ENCODE peak calls at places on chromosomes 11 and 22, in eight cellular contexts. G is A673; A is thoracic aorta; W is CD8-positive, alpha-beta memory T cell; P is ACHN; C is upper lobe of right lung; B is HFFc6; F is bronchial epithelial cell. T is an unnamed sample.

GRCh38 chr11:30346068-30346688 is 23.3 kb downstream of the ARL14EP start:
- DNase-seq in G (peak; percentile 93), A (no peak), W (peak; percentile 49), P (peak; percentile 56), C (no peak), B (peak; percentile 43), F (peak; percentile 56), T (peak; percentile 33)

GRCh38 chr11:66172146-66172545 is 96.3 kb upstream of the RAB1B start:
- DNase-seq in G (no peak), A (no peak), W (no peak), P (peak; percentile 86), C (no peak), B (peak; percentile 27), F (peak; percentile 59), T (peak; percentile 85)

GRCh38 chr11:57230797-57231538 is 6.1 kb downstream of the APLNR start:
- DNase-seq in G (no peak), A (no peak), W (no peak), P (no peak), C (no peak), B (no peak), F (no peak), T (no peak)

GRCh38 chr22:44102121-44102520 is 78.0 kb downstream of the PARVB start:
- DNase-seq in G (no peak), A (no peak), W (no peak), P (no peak), C (no peak), B (no peak), F (no peak), T (no peak)

GRCh38 chr11:78672850-78673641 is 98.4 kb upstream of the NARS2 start:
- DNase-seq in G (no peak), A (no peak), W (no peak), P (no peak), C (no peak), B (no peak), F (no peak), T (no peak)

GRCh38 chr11:101880208-101880607 is 34.6 kb upstream of the CEP126 start:
- DNase-seq in G (peak; percentile 72), A (no peak), W (no peak), P (peak; percentile 68), C (no peak), B (peak; percentile 34), F (peak; percentile 74), T (peak; percentile 22)

GRCh38 chr11:7606496-7606895 is 66.8 kb downstream of the CYB5R2 start:
- DNase-seq in G (no peak), A (no peak), W (no peak), P (no peak), C (no peak), B (no peak), F (no peak), T (no peak)

GRCh38 chr11:120547301-120547700 is 35.8 kb downstream of the GRIK4 start:
- DNase-seq in G (no peak), A (no peak), W (no peak), P (no peak), C (no peak), B (no peak), F (peak; percentile 2), T (peak; percentile 68)

GRCh38 chr11:84780689-84781293 is 846.4 kb downstream of the DLG2 start:
- DNase-seq in G (peak; percentile 34), A (no peak), W (no peak), P (peak; percentile 28), C (no peak), B (peak; percentile 12), F (peak; percentile 47), T (peak; percentile 20)

GRCh38 chr11:94149435-94149834 is 20.8 kb downstream of the PANX1 start:
- DNase-seq in G (no peak), A (no peak), W (no peak), P (no peak), C (no peak), B (peak; percentile 39), F (peak; percentile 75), T (peak; percentile 12)

GRCh38 chr22:45934659-45935341 is 42.2 kb downstream of the WNT7B start:
- DNase-seq in G (peak; percentile 54), A (peak; percentile 8), W (no peak), P (peak; percentile 61), C (no peak), B (peak; percentile 96), F (peak; percentile 99), T (peak; percentile 94)

GRCh38 chr11:38416141-38416540 is 1818.1 kb upstream of the RAG2 start:
- DNase-seq in G (peak; percentile 37), A (no peak), W (no peak), P (no peak), C (no peak), B (no peak), F (no peak), T (no peak)

GRCh38 chr22:28600546-28601143 is 79.0 kb downstream of the TTC28 start:
- DNase-seq in G (peak; percentile 81), A (no peak), W (peak; percentile 56), P (peak; percentile 56), C (no peak), B (peak; percentile 68), F (peak; percentile 48), T (peak; percentile 68)

GRCh38 chr11:2269601-2270321 is 627 bp downstream of the ASCL2 start:
- DNase-seq in G (peak; percentile 58), A (no peak), W (peak; percentile 39), P (no peak), C (peak; percentile 82), B (no peak), F (peak; percentile 47), T (no peak)

GRCh38 chr11:14773755-14774154 is 118.3 kb downstream of the CYP2R1 start:
- DNase-seq in G (peak; percentile 58), A (no peak), W (no peak), P (peak; percentile 13), C (no peak), B (no peak), F (no peak), T (no peak)

GRCh38 chr22:29478326-29479276 is 1.4 kb upstream of the NEFH start:
- DNase-seq in G (peak; percentile 62), A (no peak), W (peak; percentile 20), P (peak; percentile 12), C (no peak), B (no peak), F (no peak), T (no peak)

GRCh38 chr11:119023741-119024140 is 5.2 kb downstream of the TRAPPC4 start:
- DNase-seq in G (no peak), A (no peak), W (no peak), P (no peak), C (no peak), B (no peak), F (no peak), T (no peak)

GRCh38 chr22:47835726-47836125 is 1073.3 kb downstream of the TBC1D22A start:
- DNase-seq in G (no peak), A (no peak), W (no peak), P (peak; percentile 2), C (no peak), B (peak; percentile 90), F (peak; percentile 74), T (peak; percentile 88)

GRCh38 chr11:130924750-130925149 is 8.5 kb upstream of the SNX19 start:
- DNase-seq in G (no peak), A (no peak), W (no peak), P (no peak), C (no peak), B (no peak), F (no peak), T (no peak)

GRCh38 chr11:4181780-4182721 is 87.5 kb downstream of the RRM1 start:
- DNase-seq in G (peak; percentile 25), A (no peak), W (no peak), P (peak; percentile 52), C (peak; percentile 77), B (peak; percentile 72), F (peak; percentile 52), T (no peak)

GRCh38 chr11:2076441-2076840 is 62.7 kb downstream of the IGF2 start:
- DNase-seq in G (no peak), A (no peak), W (no peak), P (no peak), C (no peak), B (no peak), F (no peak), T (no peak)

GRCh38 chr11:112610996-112611795 is 350.0 kb upstream of the NCAM1 start:
- DNase-seq in G (peak; percentile 90), A (no peak), W (no peak), P (no peak), C (no peak), B (no peak), F (peak; percentile 53), T (no peak)

GRCh38 chr11:46332568-46333128 is 14.6 kb upstream of the DGKZ start:
- DNase-seq in G (peak; percentile 68), A (no peak), W (peak; percentile 67), P (no peak), C (no peak), B (no peak), F (no peak), T (no peak)

GRCh38 chr22:24975813-24976341 is 23.4 kb downstream of the KIAA1671 start:
- DNase-seq in G (no peak), A (no peak), W (no peak), P (peak; percentile 20), C (no peak), B (no peak), F (no peak), T (no peak)

GRCh38 chr11:61756452-61757212 is 4.2 kb downstream of the MYRF start:
- DNase-seq in G (peak; percentile 79), A (no peak), W (no peak), P (peak; percentile 82), C (no peak), B (no peak), F (peak; percentile 29), T (peak; percentile 69)

GRCh38 chr22:39466228-39467006 is 9.6 kb downstream of the MGAT3 start:
- DNase-seq in G (no peak), A (no peak), W (no peak), P (no peak), C (peak; percentile 80), B (no peak), F (no peak), T (no peak)

GRCh38 chr11:94768602-94769511 is 701 bp downstream of the AMOTL1 start:
- DNase-seq in G (peak; percentile 41), A (no peak), W (no peak), P (peak; percentile 25), C (peak; percentile 83), B (no peak), F (no peak), T (no peak)

GRCh38 chr11:131888230-131888826 is 517.9 kb downstream of the NTM start:
- DNase-seq in G (peak; percentile 91), A (no peak), W (no peak), P (peak; percentile 68), C (no peak), B (peak; percentile 89), F (peak; percentile 86), T (peak; percentile 82)

GRCh38 chr11:8260202-8260996 is 3.3 kb downstream of the LMO1 start:
- DNase-seq in G (no peak), A (no peak), W (no peak), P (no peak), C (peak; percentile 20), B (no peak), F (no peak), T (no peak)

GRCh38 chr11:94771390-94771789 is 3.2 kb downstream of the AMOTL1 start:
- DNase-seq in G (no peak), A (no peak), W (no peak), P (no peak), C (no peak), B (no peak), F (no peak), T (no peak)

GRCh38 chr22:50733521-50734342 is 4.3 kb upstream of the ACR start:
- DNase-seq in G (no peak), A (no peak), W (no peak), P (no peak), C (peak; percentile 55), B (peak; percentile 37), F (no peak), T (no peak)

GRCh38 chr11:121757480-121758125 is 304.8 kb upstream of the SORL1-AS1 start:
- DNase-seq in G (no peak), A (no peak), W (no peak), P (no peak), C (no peak), B (no peak), F (peak; percentile 60), T (no peak)

GRCh38 chr22:37267128-37267587 is 15.2 kb upstream of the CYTH4 start:
- DNase-seq in G (peak; percentile 60), A (no peak), W (peak; percentile 73), P (peak; percentile 42), C (peak; percentile 76), B (no peak), F (no peak), T (peak; percentile 12)

GRCh38 chr11:87030458-87031054 is 7.2 kb upstream of the TMEM135 start:
- DNase-seq in G (peak; percentile 35), A (no peak), W (no peak), P (no peak), C (no peak), B (no peak), F (no peak), T (no peak)

T was measured in kidney glomerular epithelial cell.